ENCODE peak calls at places on chromosomes 6 and 20, in six cellular contexts. U, A, Z, S, T and G are unnamed samples.
A peak's percentile ranks its signal among the peaks of the same experiment; 100 is the strongest.

GRCh38 chr6:149026530-149026942 is 279.7 kb downstream of the UST start:
- DNase-seq in U (no peak), A (no peak), Z (peak; percentile 80), S (no peak), T (peak; percentile 92), G (peak; percentile 85)

GRCh38 chr6:73675466-73676098 is 20.4 kb upstream of the CD109 start:
- DNase-seq in U (no peak), A (peak; percentile 49), Z (peak; percentile 71), S (peak; percentile 57), T (peak; percentile 61), G (peak; percentile 92)

GRCh38 chr6:167294651-167295494 is 3.8 kb downstream of the UNC93A start:
- DNase-seq in U (no peak), A (no peak), Z (no peak), S (no peak), T (no peak), G (no peak)

GRCh38 chr6:17054647-17055046 is 47.2 kb upstream of the STMND1 start:
- DNase-seq in U (no peak), A (no peak), Z (peak; percentile 97), S (no peak), T (no peak), G (no peak)

GRCh38 chr6:38460216-38460615 is 179.5 kb downstream of the BTBD9 start:
- DNase-seq in U (no peak), A (no peak), Z (peak; percentile 34), S (no peak), T (peak; percentile 30), G (peak; percentile 40)

GRCh38 chr6:162468326-162468725 is 259.2 kb downstream of the PRKN start:
- DNase-seq in U (no peak), A (no peak), Z (no peak), S (no peak), T (no peak), G (no peak)

GRCh38 chr6:25942561-25943147 is 12.2 kb upstream of the SLC17A2 start:
- DNase-seq in U (no peak), A (no peak), Z (peak; percentile 64), S (no peak), T (no peak), G (peak; percentile 72)

GRCh38 chr6:83138118-83138722 is 54.8 kb downstream of the PGM3 start:
- DNase-seq in U (no peak), A (no peak), Z (no peak), S (no peak), T (no peak), G (no peak)

GRCh38 chr6:35419431-35419830 is 32.7 kb upstream of the FANCE start:
- DNase-seq in U (no peak), A (no peak), Z (no peak), S (no peak), T (peak; percentile 83), G (peak; percentile 65)

GRCh38 chr6:34520645-34521462 is 35.3 kb downstream of the SPDEF start:
- DNase-seq in U (no peak), A (peak; percentile 34), Z (no peak), S (no peak), T (no peak), G (no peak)

GRCh38 chr6:168884646-168885086 is 369.0 kb downstream of the THBS2 start:
- DNase-seq in U (no peak), A (peak; percentile 88), Z (peak; percentile 2), S (peak; percentile 70), T (no peak), G (peak; percentile 35)

GRCh38 chr20:62937353-62938104 is 418 bp upstream of the GID8 start:
- DNase-seq in U (peak; percentile 97), A (peak; percentile 99), Z (peak; percentile 97), S (peak; percentile 97), T (peak; percentile 90), G (peak; percentile 97)

GRCh38 chr20:61587036-61587435 is 335.0 kb downstream of the CDH4 start:
- DNase-seq in U (no peak), A (no peak), Z (no peak), S (no peak), T (no peak), G (no peak)

GRCh38 chr20:4776079-4776630 is 54.4 kb downstream of the PRND start:
- DNase-seq in U (no peak), A (no peak), Z (no peak), S (no peak), T (no peak), G (no peak)

GRCh38 chr6:164693934-164694333 is 615.5 kb downstream of the C6orf118 start:
- DNase-seq in U (no peak), A (no peak), Z (no peak), S (no peak), T (no peak), G (no peak)

GRCh38 chr6:151452750-151453427 is 963 bp upstream of the RMND1 start:
- DNase-seq in U (no peak), A (peak; percentile 57), Z (peak; percentile 50), S (peak; percentile 35), T (no peak), G (no peak)

GRCh38 chr20:13082366-13082765 is 73.6 kb downstream of the SPTLC3 start:
- DNase-seq in U (no peak), A (no peak), Z (no peak), S (no peak), T (no peak), G (no peak)

GRCh38 chr6:135851442-135852271 is at the start of gene PDE7B:
- DNase-seq in U (peak; percentile 90), A (peak; percentile 84), Z (peak; percentile 90), S (peak; percentile 83), T (peak; percentile 97), G (peak; percentile 98)

GRCh38 chr20:52279667-52280180 is 88.1 kb upstream of the ZFP64 start:
- DNase-seq in U (no peak), A (no peak), Z (no peak), S (no peak), T (no peak), G (no peak)

GRCh38 chr6:114075300-114075699 is 104.4 kb upstream of the HDAC2 start:
- DNase-seq in U (no peak), A (no peak), Z (no peak), S (no peak), T (no peak), G (no peak)

GRCh38 chr20:12093062-12093796 is 175.5 kb downstream of the BTBD3 start:
- DNase-seq in U (no peak), A (no peak), Z (no peak), S (no peak), T (no peak), G (no peak)

GRCh38 chr6:36119209-36119608 is 11.1 kb upstream of the MAPK13 start:
- DNase-seq in U (no peak), A (no peak), Z (no peak), S (no peak), T (no peak), G (no peak)

GRCh38 chr20:20824924-20825584 is 112.6 kb upstream of the RALGAPA2 start:
- DNase-seq in U (no peak), A (peak; percentile 66), Z (peak; percentile 53), S (peak; percentile 38), T (no peak), G (peak; percentile 4)

GRCh38 chr6:170224694-170225660 is 65.9 kb downstream of the DLL1 start:
- DNase-seq in U (no peak), A (no peak), Z (peak; percentile 98), S (no peak), T (no peak), G (peak; percentile 4)

GRCh38 chr6:148577687-148578488 is 168.9 kb upstream of the UST start:
- DNase-seq in U (no peak), A (peak; percentile 82), Z (peak; percentile 72), S (peak; percentile 78), T (peak; percentile 37), G (peak; percentile 84)

DNA sequence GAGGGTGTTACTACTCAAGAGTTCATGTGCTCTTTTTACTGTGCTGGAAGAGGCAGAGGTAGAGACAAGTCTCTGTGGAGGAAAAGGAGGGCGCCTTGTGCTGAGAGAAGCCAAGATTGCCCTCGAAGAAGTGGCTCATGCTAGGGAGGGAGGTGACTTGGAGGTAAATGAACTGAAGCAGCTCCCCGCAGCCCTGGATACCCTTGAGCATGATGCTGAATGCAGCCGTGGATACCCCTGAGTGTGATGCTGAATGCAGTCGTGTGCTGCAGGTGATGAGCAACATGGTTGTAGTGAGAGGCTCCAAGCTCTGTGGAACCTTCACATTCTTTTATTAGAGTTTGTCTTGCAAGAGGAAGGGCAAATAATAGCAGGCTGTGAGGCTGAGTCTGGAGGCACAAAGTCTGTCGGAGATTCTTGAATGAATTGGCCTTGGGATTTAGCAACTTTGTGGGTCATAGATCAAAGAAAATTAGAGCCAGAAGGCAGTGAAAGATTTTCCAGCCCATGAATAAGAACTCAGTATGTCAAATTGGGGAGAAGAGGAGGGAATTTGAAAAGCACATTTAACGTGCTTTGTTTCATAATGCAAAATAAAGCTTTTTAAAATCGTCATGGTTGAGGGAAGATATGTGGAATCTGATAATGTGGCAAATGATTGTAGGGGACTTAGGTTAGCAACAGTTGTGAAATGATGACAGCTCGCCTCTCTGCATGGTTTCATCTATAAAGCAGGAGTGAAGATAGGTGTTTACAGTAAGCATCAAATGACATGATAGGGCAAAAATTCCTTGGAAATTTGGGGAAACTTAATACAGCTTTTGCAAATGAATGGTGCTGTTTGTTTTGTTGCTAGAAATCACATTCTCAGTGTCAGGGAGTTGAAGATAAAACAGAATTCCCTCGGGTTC is 120.2 kb upstream of the TIAM2 start:
- DNase-seq in U (no peak), A (no peak), Z (no peak), S (no peak), T (no peak), G (peak; percentile 50)
- TF ChIP-seq CTCF in U (no peak), A (no peak), Z (no peak), S (no peak), T (no peak), G (no peak)

GRCh38 chr6:124958149-124958548 is 4.1 kb upstream of the RNF217 start:
- DNase-seq in U (no peak), A (no peak), Z (no peak), S (no peak), T (no peak), G (no peak)
- H3K4me3 ChIP-seq in U (no peak overlapping the region), A (no peak overlapping the region), Z (no peak overlapping the region), S (no peak overlapping the region), T (no peak overlapping the region), G (no peak overlapping the region)

GRCh38 chr20:40938020-40938419 is 90.6 kb upstream of the TOP1 start:
- DNase-seq in U (no peak), A (no peak), Z (no peak), S (no peak), T (no peak), G (no peak)
- TF ChIP-seq CTCF in U (no peak), A (no peak), Z (no peak), S (no peak), T (no peak), G (no peak)

GRCh38 chr6:121791396-121792315 is 356.2 kb downstream of the GJA1 start:
- DNase-seq in U (no peak), A (no peak), Z (no peak), S (no peak), T (no peak), G (no peak)

GRCh38 chr6:121800047-121800446 is 364.6 kb downstream of the GJA1 start:
- DNase-seq in U (no peak), A (no peak), Z (no peak), S (no peak), T (no peak), G (peak; percentile 17)

GRCh38 chr6:121799574-121799973 is 364.1 kb downstream of the GJA1 start:
- DNase-seq in U (no peak), A (no peak), Z (no peak), S (no peak), T (no peak), G (no peak)

DNA sequence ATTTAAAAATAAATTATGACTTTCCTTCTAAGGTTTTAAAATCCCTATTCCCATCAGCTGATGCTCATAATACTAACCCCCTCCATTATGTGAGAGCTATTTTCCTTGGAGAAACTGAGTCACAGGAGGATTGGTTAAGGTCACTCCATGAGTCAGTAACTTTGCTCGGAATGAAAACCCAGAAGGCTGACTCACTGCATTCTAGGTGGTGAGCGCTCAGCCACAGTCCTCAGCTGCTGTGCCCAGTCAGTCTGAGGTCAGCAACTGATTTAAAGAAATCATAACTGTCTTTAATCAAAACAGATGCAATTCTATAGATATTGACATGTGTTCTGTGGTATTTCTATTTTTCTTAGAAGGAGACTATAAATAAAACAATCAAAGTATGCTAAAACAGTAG is 359.2 kb downstream of the GJA1 start:
- DNase-seq in U (no peak), A (no peak), Z (peak; percentile 88), S (no peak), T (peak; percentile 74), G (peak; percentile 96)
- H3K4me3 ChIP-seq in U (no peak overlapping the region), A (no peak overlapping the region), Z (no peak overlapping the region), S (no peak overlapping the region), T (no peak overlapping the region), G (no peak overlapping the region)